ENCODE peak calls at places on chromosomes 4 and X, in eight cellular contexts. Z, K, G, A, P, L, S and V are unnamed samples.

GRCh38 chrX:17559728-17560379 is 177.4 kb upstream of the SCML1 start:
- DNase-seq in A (peak), K (peak), Z (no peak), G (no peak), S (no peak), P (no peak), L (no peak), V (no peak)

GRCh38 chr4:93183589-93183988 is 645.0 kb upstream of the ATOH1 start:
- DNase-seq in K (peak), A (no peak), L (no peak), G (no peak), P (no peak), S (no peak), Z (no peak), V (no peak)

GRCh38 chr4:121943941-121944340 is 7.9 kb downstream of the TRPC3 start:
- DNase-seq in G (peak), S (no peak), P (no peak), Z (peak), K (no peak), A (no peak), L (no peak), V (no peak)

GRCh38 chr4:159435561-159436023 is 332.7 kb downstream of the RAPGEF2 start:
- DNase-seq in Z (no peak), S (no peak), G (no peak), A (no peak), K (no peak), L (no peak), P (no peak), V (no peak)

GRCh38 chrX:108275732-108276131 is 162.5 kb downstream of the COL4A6 start:
- DNase-seq in L (no peak), Z (no peak), K (no peak), P (no peak), G (no peak), A (no peak), S (no peak), V (no peak)

GRCh38 chrX:136759968-136760367 is 20.8 kb downstream of the ARHGEF6 start:
- DNase-seq in G (no peak), L (no peak), K (no peak), S (no peak), P (no peak), Z (no peak), A (no peak), V (no peak)

GRCh38 chrX:93580634-93581033 is 92.7 kb downstream of the NAP1L3 start:
- DNase-seq in S (no peak), A (no peak), Z (no peak), K (no peak), G (no peak), L (peak), P (no peak), V (no peak)

GRCh38 chr4:22897520-22898108 is 204.9 kb downstream of the GBA3 start:
- DNase-seq in K (peak), L (peak), Z (peak), P (no peak), S (no peak), G (peak), A (no peak), V (no peak)

GRCh38 chr4:112726041-112726440 is 89.1 kb downstream of the LARP7 start:
- DNase-seq in S (no peak), P (no peak), L (no peak), A (no peak), K (no peak), G (no peak), Z (no peak), V (no peak)

GRCh38 chr4:176882201-176882600 is 89.5 kb upstream of the VEGFC start:
- DNase-seq in L (no peak), A (no peak), K (no peak), P (no peak), S (no peak), Z (no peak), G (no peak), V (no peak)

GRCh38 chr4:105246712-105247111 is 100.0 kb downstream of the TET2 start:
- DNase-seq in A (no peak), Z (no peak), P (no peak), S (no peak), L (no peak), K (peak), G (no peak), V (no peak)

GRCh38 chrX:151973851-151974335 is 583 bp downstream of the GABRE start:
- DNase-seq in Z (peak), K (peak), L (no peak), A (peak), P (no peak), S (peak), G (no peak), V (no peak)

GRCh38 chrX:14964500-14964899 is 91.3 kb downstream of the MOSPD2 start:
- DNase-seq in P (no peak), Z (no peak), K (peak), A (no peak), L (no peak), S (no peak), G (no peak), V (no peak)
- TF ChIP-seq CTCF in P (peak), Z (no peak), K (peak), A (no peak), L (no peak), S (peak), G (no peak), V (peak)

DNA sequence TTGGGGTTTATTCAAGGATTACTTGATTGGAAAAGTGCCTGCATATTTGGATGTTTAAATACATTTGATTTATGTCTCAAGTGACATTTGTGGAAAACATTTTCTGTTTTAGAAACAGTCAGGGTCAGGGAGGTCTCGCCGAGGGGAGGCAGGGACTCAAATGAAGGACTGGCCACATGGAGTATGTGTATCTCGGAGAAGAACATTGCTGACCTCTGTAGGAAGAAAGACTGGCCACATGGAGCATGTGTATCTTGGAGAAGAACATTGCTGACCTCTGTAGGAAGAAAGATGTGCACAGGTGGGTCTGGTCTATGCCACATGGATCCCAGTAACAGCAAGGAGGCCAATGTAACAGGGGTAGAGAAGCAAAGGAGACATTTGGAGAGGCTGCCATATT is 233.6 kb downstream of the TRIML1 start:
- DNase-seq in G (no peak), A (no peak), S (no peak), P (no peak), L (no peak), K (no peak), Z (no peak), V (no peak)
- TF ChIP-seq CTCF in G (no peak), A (no peak), S (no peak), P (no peak), L (no peak), K (no peak), Z (peak), V (peak)

GRCh38 chr4:67723949-67724348 is 23.0 kb upstream of the UBA6 start:
- DNase-seq in A (no peak), K (no peak), L (no peak), P (no peak), G (no peak), Z (no peak), S (no peak), V (no peak)
- TF ChIP-seq CTCF in A (no peak), K (no peak), L (no peak), P (no peak), G (no peak), Z (peak), S (no peak), V (no peak)

GRCh38 chr4:40418430-40419230 is 83.5 kb downstream of the CHRNA9 start:
- DNase-seq in S (no peak), G (no peak), L (no peak), Z (no peak), K (no peak), A (no peak), P (no peak), V (no peak)
- TF ChIP-seq CTCF in S (no peak), G (no peak), L (no peak), Z (no peak), K (no peak), A (no peak), P (no peak), V (no peak)

GRCh38 chrX:29913647-29914046 is 301.7 kb upstream of the MAGEB2 start:
- DNase-seq in S (no peak), L (no peak), A (no peak), K (no peak), P (no peak), Z (no peak), G (no peak), V (no peak)

GRCh38 chrX:29911673-29912072 is 303.7 kb upstream of the MAGEB2 start:
- DNase-seq in L (no peak), S (no peak), Z (no peak), G (no peak), A (no peak), K (peak), P (no peak), V (no peak)
- TF ChIP-seq CTCF in L (peak), S (no peak), Z (no peak), G (no peak), A (no peak), K (peak), P (no peak), V (peak)

DNA sequence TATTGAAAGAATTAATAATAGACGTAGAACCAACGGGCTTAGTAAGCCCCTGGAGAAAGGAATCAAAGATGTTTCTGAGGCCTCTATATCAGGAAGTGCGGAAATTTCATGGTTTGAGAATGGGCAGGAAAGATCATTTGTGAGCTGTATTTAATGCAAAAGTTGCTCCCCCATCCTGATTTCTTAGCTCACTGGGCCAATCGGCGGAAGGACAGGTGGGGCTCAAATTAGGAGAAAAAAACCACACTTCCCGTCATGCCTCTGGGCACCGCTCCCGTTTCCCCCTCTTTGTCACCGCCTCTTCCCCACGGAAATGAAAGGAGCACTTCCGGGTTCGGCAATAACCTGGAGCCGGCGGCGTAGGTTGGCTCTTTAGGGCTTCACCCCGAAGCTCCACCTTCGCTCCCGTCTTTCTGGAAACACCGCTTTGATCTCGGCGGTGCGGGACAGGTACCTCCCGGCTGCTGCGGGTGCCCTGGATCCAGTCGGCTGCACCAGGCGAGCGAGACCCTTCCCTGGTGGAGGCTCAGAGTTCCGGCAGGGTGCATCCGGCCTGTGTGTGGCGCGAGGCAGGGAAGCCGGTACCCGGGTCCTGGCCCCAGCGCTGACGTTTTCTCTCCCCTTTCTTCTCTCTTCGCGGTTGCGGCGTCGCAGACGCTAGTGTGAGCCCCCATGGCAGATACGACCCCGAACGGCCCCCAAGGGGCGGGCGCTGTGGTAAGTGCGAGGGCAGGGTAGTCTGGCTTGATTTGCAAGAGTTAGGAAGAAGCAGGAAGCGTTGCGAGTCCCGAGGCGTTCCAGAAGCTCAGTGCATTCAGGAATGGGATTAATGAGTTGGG is at the start of gene TMEM33:
- DNase-seq in P (peak), L (peak), S (peak), G (peak), K (peak), Z (peak), A (peak), V (no peak)
- TF ChIP-seq CTCF in P (peak), L (no peak), S (peak), G (no peak), K (peak), Z (peak), A (peak), V (peak)

GRCh38 chr4:42078184-42078801 is 74.2 kb downstream of the BEND4 start:
- DNase-seq in Z (no peak), A (no peak), G (no peak), P (no peak), S (no peak), K (no peak), L (peak), V (no peak)
- TF ChIP-seq CTCF in Z (no peak), A (no peak), G (no peak), P (no peak), S (no peak), K (no peak), L (no peak), V (no peak)

GRCh38 chr4:60817609-60818008 is 382.5 kb upstream of the ADGRL3 start:
- DNase-seq in A (no peak), L (no peak), K (no peak), S (no peak), G (no peak), P (no peak), Z (no peak), V (no peak)
- TF ChIP-seq CTCF in A (no peak), L (no peak), K (no peak), S (no peak), G (no peak), P (no peak), Z (no peak), V (no peak)

GRCh38 chrX:49165901-49166881 is 3.6 kb downstream of the MAGIX start:
- DNase-seq in G (peak), A (peak), S (peak), K (peak), Z (peak), L (peak), P (no peak), V (no peak)
- TF ChIP-seq CTCF in G (no peak), A (no peak), S (peak), K (no peak), Z (no peak), L (peak), P (peak), V (peak)

GRCh38 chrX:47644557-47645091 is 5.7 kb downstream of the ELK1 start:
- DNase-seq in L (peak), A (no peak), P (no peak), S (no peak), G (no peak), Z (no peak), K (peak), V (no peak)
- TF ChIP-seq CTCF in L (peak), A (peak), P (no peak), S (peak), G (peak), Z (peak), K (peak), V (peak)